ENCODE peak calls at places on chromosomes 13 and 19, in eight cellular contexts. One of them, this sample, is unnamed.

GRCh38 chr19:51727349-51727880 is 3.6 kb upstream of the HAS1 start:
- DNase-seq in DMS 273 treated with DMSO at 0.1 percent for 48 hours: no peak
- DNase-seq in CD4-positive, alpha-beta memory T cell: no peak
- DNase-seq in stimulated activated CD4-positive, alpha-beta T cell treated with anti-CD3 and anti-CD28 coated beads, Interleukin-2, amount 100 ng/mL, for 48 hours: no peak
- DNase-seq in endothelial cell of umbilical vein: no peak
- DNase-seq in AG04450: no peak
- DNase-seq in NCI-H1105 treated with DMSO at 0.1 percent for 48 hours: no peak
- DNase-seq in activated naive CD8-positive, alpha-beta T cell treated with anti-CD3 and anti-CD28 coated beads, Interleukin-2, amount 10 ng/mL, durations not matched to agents 7 days and 5 days: no peak
- DNase-seq in this sample: no peak

GRCh38 chr19:15954820-15955219 is 6.0 kb downstream of the OR10H4 start:
- DNase-seq in DMS 273 treated with DMSO at 0.1 percent for 48 hours: no peak
- DNase-seq in CD4-positive, alpha-beta memory T cell: no peak
- DNase-seq in stimulated activated CD4-positive, alpha-beta T cell treated with anti-CD3 and anti-CD28 coated beads, Interleukin-2, amount 100 ng/mL, for 48 hours: no peak
- DNase-seq in endothelial cell of umbilical vein: no peak
- DNase-seq in AG04450: no peak
- DNase-seq in NCI-H1105 treated with DMSO at 0.1 percent for 48 hours: no peak
- DNase-seq in activated naive CD8-positive, alpha-beta T cell treated with anti-CD3 and anti-CD28 coated beads, Interleukin-2, amount 10 ng/mL, durations not matched to agents 7 days and 5 days: no peak
- DNase-seq in this sample: no peak

GRCh38 chr19:4568884-4569283 is 9.4 kb upstream of the SEMA6B start:
- DNase-seq in DMS 273 treated with DMSO at 0.1 percent for 48 hours: no peak
- DNase-seq in CD4-positive, alpha-beta memory T cell: no peak
- DNase-seq in stimulated activated CD4-positive, alpha-beta T cell treated with anti-CD3 and anti-CD28 coated beads, Interleukin-2, amount 100 ng/mL, for 48 hours: no peak
- DNase-seq in endothelial cell of umbilical vein: no peak
- DNase-seq in AG04450: no peak
- DNase-seq in NCI-H1105 treated with DMSO at 0.1 percent for 48 hours: no peak
- DNase-seq in activated naive CD8-positive, alpha-beta T cell treated with anti-CD3 and anti-CD28 coated beads, Interleukin-2, amount 10 ng/mL, durations not matched to agents 7 days and 5 days: no peak
- DNase-seq in this sample: no peak

GRCh38 chr19:558770-559439 is 13.5 kb upstream of the BSG start:
- DNase-seq in DMS 273 treated with DMSO at 0.1 percent for 48 hours: no peak
- DNase-seq in CD4-positive, alpha-beta memory T cell: no peak
- DNase-seq in stimulated activated CD4-positive, alpha-beta T cell treated with anti-CD3 and anti-CD28 coated beads, Interleukin-2, amount 100 ng/mL, for 48 hours: no peak
- DNase-seq in endothelial cell of umbilical vein: no peak
- DNase-seq in AG04450: no peak
- DNase-seq in NCI-H1105 treated with DMSO at 0.1 percent for 48 hours: no peak
- DNase-seq in activated naive CD8-positive, alpha-beta T cell treated with anti-CD3 and anti-CD28 coated beads, Interleukin-2, amount 10 ng/mL, durations not matched to agents 7 days and 5 days: no peak
- DNase-seq in this sample: no peak

GRCh38 chr19:4474504-4475136 is 2.5 kb downstream of the HDGFL2 start:
- DNase-seq in DMS 273 treated with DMSO at 0.1 percent for 48 hours: no peak
- DNase-seq in CD4-positive, alpha-beta memory T cell: no peak
- DNase-seq in stimulated activated CD4-positive, alpha-beta T cell treated with anti-CD3 and anti-CD28 coated beads, Interleukin-2, amount 100 ng/mL, for 48 hours: no peak
- DNase-seq in endothelial cell of umbilical vein: peak; percentile 75
- DNase-seq in AG04450: no peak
- DNase-seq in NCI-H1105 treated with DMSO at 0.1 percent for 48 hours: peak; percentile 87
- DNase-seq in activated naive CD8-positive, alpha-beta T cell treated with anti-CD3 and anti-CD28 coated beads, Interleukin-2, amount 10 ng/mL, durations not matched to agents 7 days and 5 days: no peak
- DNase-seq in this sample: peak; percentile 73

GRCh38 chr19:13363954-13364353 is 142.3 kb downstream of the CACNA1A start:
- DNase-seq in DMS 273 treated with DMSO at 0.1 percent for 48 hours: no peak
- DNase-seq in CD4-positive, alpha-beta memory T cell: no peak
- DNase-seq in stimulated activated CD4-positive, alpha-beta T cell treated with anti-CD3 and anti-CD28 coated beads, Interleukin-2, amount 100 ng/mL, for 48 hours: no peak
- DNase-seq in endothelial cell of umbilical vein: no peak
- DNase-seq in AG04450: no peak
- DNase-seq in NCI-H1105 treated with DMSO at 0.1 percent for 48 hours: no peak
- DNase-seq in activated naive CD8-positive, alpha-beta T cell treated with anti-CD3 and anti-CD28 coated beads, Interleukin-2, amount 10 ng/mL, durations not matched to agents 7 days and 5 days: no peak
- DNase-seq in this sample: no peak

GRCh38 chr19:50565984-50566903 is 2.0 kb downstream of the LRRC4B start:
- DNase-seq in DMS 273 treated with DMSO at 0.1 percent for 48 hours: no peak
- DNase-seq in CD4-positive, alpha-beta memory T cell: no peak
- DNase-seq in stimulated activated CD4-positive, alpha-beta T cell treated with anti-CD3 and anti-CD28 coated beads, Interleukin-2, amount 100 ng/mL, for 48 hours: no peak
- DNase-seq in endothelial cell of umbilical vein: no peak
- DNase-seq in AG04450: no peak
- DNase-seq in NCI-H1105 treated with DMSO at 0.1 percent for 48 hours: no peak
- DNase-seq in activated naive CD8-positive, alpha-beta T cell treated with anti-CD3 and anti-CD28 coated beads, Interleukin-2, amount 10 ng/mL, durations not matched to agents 7 days and 5 days: no peak
- DNase-seq in this sample: peak; percentile 73

GRCh38 chr19:57903298-57904174 is 12.9 kb downstream of the ZNF417 start:
- DNase-seq in DMS 273 treated with DMSO at 0.1 percent for 48 hours: no peak
- DNase-seq in CD4-positive, alpha-beta memory T cell: peak; percentile 7
- DNase-seq in stimulated activated CD4-positive, alpha-beta T cell treated with anti-CD3 and anti-CD28 coated beads, Interleukin-2, amount 100 ng/mL, for 48 hours: no peak
- DNase-seq in endothelial cell of umbilical vein: peak; percentile 19
- DNase-seq in AG04450: no peak
- DNase-seq in NCI-H1105 treated with DMSO at 0.1 percent for 48 hours: peak; percentile 63
- DNase-seq in activated naive CD8-positive, alpha-beta T cell treated with anti-CD3 and anti-CD28 coated beads, Interleukin-2, amount 10 ng/mL, durations not matched to agents 7 days and 5 days: no peak
- DNase-seq in this sample: no peak

GRCh38 chr13:23858586-23858985 is 30.6 kb downstream of the MIPEP start:
- DNase-seq in DMS 273 treated with DMSO at 0.1 percent for 48 hours: no peak
- DNase-seq in CD4-positive, alpha-beta memory T cell: no peak
- DNase-seq in stimulated activated CD4-positive, alpha-beta T cell treated with anti-CD3 and anti-CD28 coated beads, Interleukin-2, amount 100 ng/mL, for 48 hours: no peak
- DNase-seq in endothelial cell of umbilical vein: peak; percentile 64
- DNase-seq in AG04450: no peak
- DNase-seq in NCI-H1105 treated with DMSO at 0.1 percent for 48 hours: no peak
- DNase-seq in activated naive CD8-positive, alpha-beta T cell treated with anti-CD3 and anti-CD28 coated beads, Interleukin-2, amount 10 ng/mL, durations not matched to agents 7 days and 5 days: no peak
- DNase-seq in this sample: no peak

GRCh38 chr13:99687728-99688397 is 186.6 kb downstream of the TM9SF2 start:
- DNase-seq in DMS 273 treated with DMSO at 0.1 percent for 48 hours: no peak
- DNase-seq in CD4-positive, alpha-beta memory T cell: no peak
- DNase-seq in stimulated activated CD4-positive, alpha-beta T cell treated with anti-CD3 and anti-CD28 coated beads, Interleukin-2, amount 100 ng/mL, for 48 hours: no peak
- DNase-seq in endothelial cell of umbilical vein: no peak
- DNase-seq in AG04450: no peak
- DNase-seq in NCI-H1105 treated with DMSO at 0.1 percent for 48 hours: no peak
- DNase-seq in activated naive CD8-positive, alpha-beta T cell treated with anti-CD3 and anti-CD28 coated beads, Interleukin-2, amount 10 ng/mL, durations not matched to agents 7 days and 5 days: no peak
- DNase-seq in this sample: no peak

GRCh38 chr19:37361994-37362393 is 8.9 kb upstream of the ZNF527 start:
- DNase-seq in DMS 273 treated with DMSO at 0.1 percent for 48 hours: no peak
- DNase-seq in CD4-positive, alpha-beta memory T cell: no peak
- DNase-seq in stimulated activated CD4-positive, alpha-beta T cell treated with anti-CD3 and anti-CD28 coated beads, Interleukin-2, amount 100 ng/mL, for 48 hours: no peak
- DNase-seq in endothelial cell of umbilical vein: peak; percentile 93
- DNase-seq in AG04450: peak; percentile 24
- DNase-seq in NCI-H1105 treated with DMSO at 0.1 percent for 48 hours: no peak
- DNase-seq in activated naive CD8-positive, alpha-beta T cell treated with anti-CD3 and anti-CD28 coated beads, Interleukin-2, amount 10 ng/mL, durations not matched to agents 7 days and 5 days: no peak
- DNase-seq in this sample: no peak

GRCh38 chr13:91273675-91274074 is 73.8 kb upstream of the MIR17HG start:
- DNase-seq in DMS 273 treated with DMSO at 0.1 percent for 48 hours: no peak
- DNase-seq in CD4-positive, alpha-beta memory T cell: no peak
- DNase-seq in stimulated activated CD4-positive, alpha-beta T cell treated with anti-CD3 and anti-CD28 coated beads, Interleukin-2, amount 100 ng/mL, for 48 hours: no peak
- DNase-seq in endothelial cell of umbilical vein: no peak
- DNase-seq in AG04450: no peak
- DNase-seq in NCI-H1105 treated with DMSO at 0.1 percent for 48 hours: no peak
- DNase-seq in activated naive CD8-positive, alpha-beta T cell treated with anti-CD3 and anti-CD28 coated beads, Interleukin-2, amount 10 ng/mL, durations not matched to agents 7 days and 5 days: no peak
- DNase-seq in this sample: no peak

This sample was measured in putamen.